ENCODE peak calls at places on chromosomes 6 and 20, in six cellular contexts. S is K562, U is H1, H is HCT116, X is GM12878, M is HepG2. V is an unnamed sample.

GRCh38 chr6:16901777-16902176 is 140.5 kb upstream of the ATXN1 start:
- DNase-seq in S (no peak), U (no peak), H (no peak), X (no peak), M (no peak), V (no peak)

GRCh38 chr20:22690000-22690399 is 105.6 kb upstream of the FOXA2 start:
- DNase-seq in S (no peak), U (no peak), H (no peak), X (no peak), M (peak), V (no peak)

GRCh38 chr6:42211726-42212125 is 5.9 kb downstream of the MRPS10 start:
- DNase-seq in S (no peak), U (no peak), H (no peak), X (no peak), M (no peak), V (no peak)

GRCh38 chr6:2021713-2022125 is 223.7 kb downstream of the GMDS start:
- DNase-seq in S (no peak), U (no peak), H (no peak), X (no peak), M (no peak), V (no peak)

GRCh38 chr20:36591854-36592641 is 13.5 kb upstream of the RAB5IF start:
- DNase-seq in S (peak), U (no peak), H (peak), X (no peak), M (peak), V (no peak)

GRCh38 chr6:112433457-112433856 is 86.3 kb downstream of the RFPL4B start:
- DNase-seq in S (no peak), U (no peak), H (no peak), X (no peak), M (no peak), V (no peak)

GRCh38 chr20:5118220-5119142 is 1.3 kb downstream of the PCNA start:
- DNase-seq in S (peak), U (no peak), H (no peak), X (no peak), M (no peak), V (no peak)

GRCh38 chr6:160882019-160882418 is 109.5 kb upstream of the MAP3K4 start:
- DNase-seq in S (no peak), U (no peak), H (no peak), X (no peak), M (no peak), V (no peak)

GRCh38 chr6:113599444-113599843 is 257.7 kb upstream of the MARCKS start:
- DNase-seq in S (no peak), U (no peak), H (no peak), X (no peak), M (no peak), V (no peak)

GRCh38 chr20:4794846-4795245 is 73.1 kb downstream of the PRND start:
- DNase-seq in S (no peak), U (no peak), H (no peak), X (no peak), M (no peak), V (no peak)

GRCh38 chr20:58228484-58229197 is at the start of gene ANKRD60:
- DNase-seq in S (peak), U (no peak), H (no peak), X (no peak), M (no peak), V (no peak)

GRCh38 chr6:74976026-74976425 is 229.8 kb downstream of the COL12A1 start:
- DNase-seq in S (no peak), U (no peak), H (no peak), X (no peak), M (no peak), V (no peak)

GRCh38 chr6:155974359-155974758 is 518.7 kb upstream of the NOX3 start:
- DNase-seq in S (no peak), U (no peak), H (no peak), X (no peak), M (no peak), V (no peak)

GRCh38 chr20:40687384-40688128 is 1.5 kb downstream of the MAFB start:
- DNase-seq in S (no peak), U (no peak), H (no peak), X (no peak), M (no peak), V (no peak)

GRCh38 chr6:105397987-105398386 is 4.9 kb downstream of the PREP start:
- DNase-seq in S (no peak), U (no peak), H (no peak), X (no peak), M (peak), V (no peak)

GRCh38 chr20:1818895-1819294 is 76.3 kb upstream of the SIRPA start:
- DNase-seq in S (no peak), U (no peak), H (no peak), X (no peak), M (no peak), V (peak)

GRCh38 chr20:33656783-33657703 is 5.1 kb upstream of the C20orf144 start:
- DNase-seq in S (no peak), U (no peak), H (no peak), X (no peak), M (no peak), V (no peak)

GRCh38 chr20:59428441-59429205 is 128.2 kb downstream of the EDN3 start:
- DNase-seq in S (no peak), U (no peak), H (peak), X (no peak), M (peak), V (no peak)

GRCh38 chr20:62064788-62065668 is 653 bp downstream of the TAF4 start:
- DNase-seq in S (peak), U (no peak), H (no peak), X (no peak), M (no peak), V (no peak)

GRCh38 chr6:166494757-166495486 is 91.6 kb downstream of the RAMACL start:
- DNase-seq in S (peak), U (no peak), H (no peak), X (no peak), M (no peak), V (no peak)

GRCh38 chr6:17663203-17663602 is 43.5 kb downstream of the NUP153 start:
- DNase-seq in S (peak), U (no peak), H (no peak), X (no peak), M (no peak), V (no peak)

GRCh38 chr6:43059168-43060033 is at the start of the genes KLC4 and MRPL2:
- DNase-seq in S (peak), U (peak), H (peak), X (peak), M (peak), V (peak)

GRCh38 chr20:47818996-47819609 is 33.8 kb upstream of the SULF2 start:
- DNase-seq in S (no peak), U (no peak), H (no peak), X (no peak), M (no peak), V (no peak)

GRCh38 chr20:46797201-46797600 is 87.8 kb downstream of the SLC2A10 start:
- DNase-seq in S (no peak), U (no peak), H (no peak), X (no peak), M (no peak), V (no peak)

GRCh38 chr20:50321797-50322480 is 131.3 kb downstream of the CEBPB start:
- DNase-seq in S (no peak), U (no peak), H (no peak), X (no peak), M (no peak), V (no peak)

GRCh38 chr20:1150218-1150617 is 31.8 kb downstream of the PSMF1 start:
- DNase-seq in S (no peak), U (no peak), H (no peak), X (no peak), M (peak), V (no peak)

GRCh38 chr20:63027425-63028389 is 20.9 kb upstream of the BHLHE23 start:
- DNase-seq in S (no peak), U (no peak), H (no peak), X (no peak), M (no peak), V (no peak)

GRCh38 chr6:76481101-76481500 is 408.6 kb upstream of the IMPG1 start:
- DNase-seq in S (no peak), U (no peak), H (no peak), X (no peak), M (no peak), V (no peak)
- TF ChIP-seq ZNF274 in S (no peak), U (no peak), H (no peak), X (no peak), M (no peak), V (no peak)

GRCh38 chr6:91437295-91437694 is 850.4 kb upstream of the MAP3K7 start:
- DNase-seq in S (no peak), U (no peak), H (no peak), X (no peak), M (no peak), V (no peak)
- TF ChIP-seq YY1 in S (no peak), U (no peak), H (no peak), X (no peak), M (no peak), V (no peak)

GRCh38 chr6:106527111-106527510 is 102.2 kb downstream of the RTN4IP1 start:
- DNase-seq in S (no peak), U (no peak), H (no peak), X (no peak), M (no peak), V (no peak)

GRCh38 chr6:106522557-106522956 is 106.7 kb downstream of the RTN4IP1 start:
- DNase-seq in S (no peak), U (no peak), H (no peak), X (no peak), M (no peak), V (no peak)

GRCh38 chr6:106525885-106526280 is 103.4 kb downstream of the RTN4IP1 start:
- DNase-seq in S (no peak), U (no peak), H (no peak), X (no peak), M (no peak), V (no peak)

GRCh38 chr6:106527979-106528378 is 101.3 kb downstream of the RTN4IP1 start:
- DNase-seq in S (no peak), U (no peak), H (peak), X (no peak), M (no peak), V (no peak)

DNA sequence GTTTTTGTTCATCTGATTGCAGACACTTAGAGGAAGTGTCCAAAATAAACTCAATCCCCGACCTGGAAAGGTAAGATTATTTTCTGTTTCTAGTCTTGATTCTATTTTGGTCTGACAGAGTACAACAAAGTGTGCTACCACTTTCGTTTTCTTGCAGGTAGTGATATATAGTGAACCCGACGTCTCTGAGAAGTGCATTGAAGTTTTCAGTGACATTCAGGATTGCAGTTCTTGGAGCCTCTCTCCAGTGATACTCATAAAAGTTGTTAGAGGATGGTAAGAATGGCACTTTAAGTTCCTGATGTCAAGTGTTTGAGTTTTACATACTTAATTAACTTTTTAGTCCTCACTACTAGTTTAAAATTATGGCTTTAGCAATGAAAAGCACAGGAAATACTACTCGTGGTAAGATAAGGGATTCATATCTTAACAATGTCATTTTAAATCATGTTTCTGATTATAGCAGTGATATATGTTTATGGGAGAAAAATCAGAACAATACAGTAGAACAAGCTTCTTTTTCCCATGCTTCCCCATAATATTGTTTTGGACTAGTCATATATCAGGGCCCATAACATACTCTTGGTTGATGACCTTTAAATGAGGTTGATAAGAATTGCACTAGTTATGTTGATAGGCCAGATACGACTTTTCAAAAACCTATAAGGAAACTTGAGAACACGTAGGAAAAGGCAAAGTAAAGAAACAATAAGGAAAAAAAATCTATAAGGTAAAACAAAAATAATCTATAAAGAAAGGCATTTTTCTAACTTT is 104.0 kb downstream of the RTN4IP1 start:
- DNase-seq in S (no peak), U (no peak), H (no peak), X (no peak), M (no peak), V (no peak)
- H3K4me3 ChIP-seq in S (no peak), U (no peak), H (peak), X (peak), M (no peak), V (no peak)

GRCh38 chr6:169648617-169649016 is 53.2 kb downstream of the WDR27 start:
- DNase-seq in S (no peak), U (no peak), H (no peak), X (no peak), M (no peak), V (no peak)

GRCh38 chr6:169650241-169650958 is 51.4 kb downstream of the WDR27 start:
- DNase-seq in S (no peak), U (no peak), H (no peak), X (no peak), M (no peak), V (no peak)

GRCh38 chr6:169643521-169643920 is 58.3 kb downstream of the WDR27 start:
- DNase-seq in S (no peak), U (no peak), H (no peak), X (no peak), M (no peak), V (no peak)

GRCh38 chr6:169647637-169648036 is 54.2 kb downstream of the WDR27 start:
- DNase-seq in S (no peak), U (no peak), H (no peak), X (no peak), M (no peak), V (no peak)

GRCh38 chr6:169646906-169647567 is 54.8 kb downstream of the WDR27 start:
- DNase-seq in S (no peak), U (no peak), H (no peak), X (no peak), M (no peak), V (no peak)
- TF ChIP-seq ZNF274 in S (no peak), U (no peak), H (no peak), X (no peak), M (no peak), V (no peak)

GRCh38 chr6:119129968-119130484 is 51.6 kb upstream of the FAM184A start:
- DNase-seq in S (peak), U (no peak), H (peak), X (no peak), M (peak), V (no peak)
- TF ChIP-seq YY1 in S (no peak), U (no peak), H (no peak), X (no peak), M (no peak), V (no peak)